ENCODE peak calls at places on chromosomes 2 and 18, in six cellular contexts. U is IMR-90, V is H1, X is neuronal stem cell, M is trophoblast cell, H is mesenchymal stem cell. C is an unnamed sample.

GRCh38 chr2:177466337-177467195 is 74.0 kb downstream of the AGPS start:
- DNase-seq in U (peak), V (no peak), X (no peak), M (peak), H (no peak), C (peak)

GRCh38 chr2:169840747-169841142 is 13.5 kb downstream of the UBR3 start:
- DNase-seq in U (no peak), V (no peak), X (no peak), M (no peak), H (no peak), C (no peak)

GRCh38 chr2:1605102-1605501 is 139.2 kb downstream of the PXDN start:
- DNase-seq in U (peak), V (no peak), X (no peak), M (peak), H (peak), C (peak)

GRCh38 chr18:67417864-67418523 is 98.5 kb downstream of the DSEL start:
- DNase-seq in U (peak), V (no peak), X (no peak), M (peak), H (peak), C (no peak)

GRCh38 chr2:144998435-144998834 is 478.5 kb upstream of the ZEB2 start:
- DNase-seq in U (no peak), V (no peak), X (no peak), M (no peak), H (no peak), C (no peak)

GRCh38 chr2:197378494-197378972 is 56.3 kb downstream of the SF3B1 start:
- DNase-seq in U (peak), V (peak), X (peak), M (peak), H (peak), C (peak)

GRCh38 chr2:190482441-190482840 is 52.1 kb downstream of the NEMP2 start:
- DNase-seq in U (peak), V (no peak), X (no peak), M (peak), H (peak), C (no peak)

GRCh38 chr2:141062016-141062415 is 1068.8 kb downstream of the LRP1B start:
- DNase-seq in U (no peak), V (no peak), X (no peak), M (no peak), H (no peak), C (no peak)

GRCh38 chr2:17934721-17935120 is 56.3 kb downstream of the KCNS3 start:
- DNase-seq in U (peak), V (no peak), X (no peak), M (no peak), H (peak), C (no peak)

DNA sequence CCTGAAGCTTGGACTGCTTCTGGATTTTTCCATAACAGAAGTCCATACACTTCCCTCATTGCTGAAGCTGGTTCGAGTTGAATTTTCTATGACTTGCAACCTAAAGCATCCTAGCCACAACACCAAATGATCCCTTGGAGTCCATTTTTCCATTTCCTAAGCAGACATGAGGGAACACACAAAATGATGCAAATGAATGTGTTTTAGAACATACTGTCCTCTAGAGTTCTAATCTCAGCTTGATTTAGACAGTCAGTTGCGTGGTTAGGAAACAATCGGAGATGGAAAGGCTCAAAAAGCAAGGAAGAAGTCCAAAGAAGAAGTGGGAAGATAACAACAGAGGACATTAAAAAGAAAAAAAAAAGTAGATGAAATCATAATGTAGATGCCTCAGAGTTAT is 58.3 kb downstream of the TMEM247 start:
- DNase-seq in U (no peak), V (no peak), X (no peak), M (no peak), H (peak), C (no peak)
- H3K27ac ChIP-seq in U (no peak), V (no peak), X (no peak), M (no peak), H (no peak), C (no peak)

GRCh38 chr18:70433001-70433400 is 144.2 kb downstream of the SOCS6 start:
- DNase-seq in U (no peak), V (no peak), X (no peak), M (no peak), H (no peak), C (no peak)
- H2AK5ac ChIP-seq in U (peak), V (no peak), X (no peak), M (no peak), H (no peak), C (no peak)

GRCh38 chr2:235644191-235644590 is 150.3 kb downstream of the AGAP1 start:
- DNase-seq in U (no peak), V (no peak), X (no peak), M (no peak), H (peak), C (no peak)

GRCh38 chr2:235647264-235647663 is 153.4 kb downstream of the AGAP1 start:
- DNase-seq in U (no peak), V (no peak), X (no peak), M (no peak), H (no peak), C (no peak)

GRCh38 chr2:235651643-235652042 is 157.8 kb downstream of the AGAP1 start:
- DNase-seq in U (no peak), V (no peak), X (no peak), M (no peak), H (no peak), C (no peak)

GRCh38 chr2:235649418-235649817 is 155.6 kb downstream of the AGAP1 start:
- DNase-seq in U (no peak), V (no peak), X (no peak), M (no peak), H (no peak), C (no peak)

DNA sequence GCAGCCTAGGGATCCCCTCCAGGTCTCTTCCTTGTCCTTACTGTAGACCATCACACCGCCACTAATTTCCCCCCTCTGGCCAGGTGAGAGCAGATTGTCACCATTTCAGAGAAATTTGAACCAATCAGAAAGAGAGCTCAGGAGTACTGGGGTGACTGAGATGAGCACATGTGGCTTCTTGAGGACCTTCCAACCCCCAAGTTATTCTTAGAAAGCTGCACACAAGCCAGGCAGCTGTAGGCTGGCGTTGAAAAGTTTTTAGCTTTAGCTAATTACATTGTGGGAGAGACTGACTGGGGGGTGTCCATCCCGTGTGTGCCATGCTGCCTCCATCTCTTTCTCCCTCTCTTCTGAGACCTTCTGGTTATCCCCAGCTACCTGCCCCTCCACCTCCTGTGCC is 154.0 kb downstream of the AGAP1 start:
- DNase-seq in U (no peak), V (no peak), X (no peak), M (no peak), H (no peak), C (no peak)
- H4K91ac ChIP-seq in U (no peak), V (no peak), X (no peak), M (no peak), H (no peak), C (no peak)

GRCh38 chr2:219618733-219619122 is 8.7 kb upstream of the SLC4A3 start:
- DNase-seq in U (no peak), V (no peak), X (no peak), M (no peak), H (no peak), C (no peak)

GRCh38 chr2:219615894-219616293 is 11.5 kb upstream of the SLC4A3 start:
- DNase-seq in U (no peak), V (no peak), X (no peak), M (no peak), H (no peak), C (no peak)

GRCh38 chr2:219614076-219614860 is 13.2 kb upstream of the SLC4A3 start:
- DNase-seq in U (no peak), V (no peak), X (no peak), M (no peak), H (no peak), C (no peak)

GRCh38 chr2:219615036-219615435 is 12.4 kb upstream of the SLC4A3 start:
- DNase-seq in U (no peak), V (no peak), X (no peak), M (no peak), H (no peak), C (no peak)

DNA sequence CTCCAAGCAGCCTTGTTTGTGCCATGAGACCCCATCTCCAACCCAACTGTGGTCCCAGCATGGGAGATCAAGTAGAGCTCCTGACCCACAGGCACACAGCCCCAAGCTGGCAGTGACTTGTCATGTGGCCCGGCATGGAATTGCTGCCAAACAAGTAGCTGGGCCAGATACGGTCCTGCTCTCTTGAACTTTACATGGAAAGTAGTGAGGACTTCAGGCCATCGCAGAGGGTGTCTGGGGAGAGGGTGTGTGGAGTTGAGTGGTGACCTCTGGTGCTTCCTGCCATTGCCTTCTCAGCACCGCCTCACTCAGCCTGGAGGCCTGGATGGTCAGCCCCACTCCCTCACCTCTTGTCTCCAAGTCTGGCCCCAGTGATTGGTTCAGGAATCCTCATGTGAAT is 10.9 kb upstream of the SLC4A3 start:
- DNase-seq in U (no peak), V (no peak), X (no peak), M (no peak), H (no peak), C (no peak)
- H3K27ac ChIP-seq in U (no peak), V (no peak), X (no peak), M (no peak), H (no peak), C (no peak)

GRCh38 chr18:48857023-48857694 is 93.6 kb downstream of the SMAD7 start:
- DNase-seq in U (no peak), V (no peak), X (no peak), M (no peak), H (no peak), C (no peak)

GRCh38 chr18:48860276-48861180 is 90.2 kb downstream of the SMAD7 start:
- DNase-seq in U (no peak), V (peak), X (peak), M (no peak), H (no peak), C (no peak)

GRCh38 chr18:48861181-48861715 is 89.5 kb downstream of the SMAD7 start:
- DNase-seq in U (no peak), V (no peak), X (no peak), M (peak), H (no peak), C (peak)

GRCh38 chr18:48858676-48859075 is 92.1 kb downstream of the SMAD7 start:
- DNase-seq in U (no peak), V (no peak), X (no peak), M (no peak), H (peak), C (no peak)

GRCh38 chr18:48859311-48860275 is 91.2 kb downstream of the SMAD7 start:
- DNase-seq in U (no peak), V (peak), X (peak), M (no peak), H (no peak), C (peak)
- H2AK5ac ChIP-seq in U (peak), V (peak), X (peak), M (peak), H (peak), C (no peak)

C was measured in H9.